ENCODE peak calls at places on chromosomes 5 and 9, in seven cellular contexts. One of them, this sample, is unnamed.

GRCh38 chr5:173823721-173824567 is 64.2 kb upstream of the CPEB4 start:
- DNase-seq in H1: peak; percentile 9
- DNase-seq in K562: no peak
- DNase-seq in HepG2: peak; percentile 98
- DNase-seq in GM12878: no peak
- DNase-seq in endothelial cell of umbilical vein: peak; percentile 2
- DNase-seq in HCT116: no peak
- DNase-seq in this sample: no peak

GRCh38 chr9:107228648-107229047 is 54.4 kb upstream of the RAD23B start:
- DNase-seq in K562: no peak
- DNase-seq in GM12878: no peak
- DNase-seq in H1: no peak
- DNase-seq in endothelial cell of umbilical vein: no peak
- DNase-seq in HepG2: no peak
- DNase-seq in HCT116: no peak
- DNase-seq in this sample: no peak

GRCh38 chr9:2787065-2787464 is 56.8 kb downstream of the PUM3 start:
- DNase-seq in GM12878: no peak
- DNase-seq in endothelial cell of umbilical vein: no peak
- DNase-seq in HepG2: no peak
- DNase-seq in H1: no peak
- DNase-seq in HCT116: no peak
- DNase-seq in K562: no peak
- DNase-seq in this sample: no peak

GRCh38 chr5:40877371-40877988 is 31.8 kb upstream of the C7 start:
- DNase-seq in endothelial cell of umbilical vein: no peak
- DNase-seq in HCT116: peak; percentile 15
- DNase-seq in K562: no peak
- DNase-seq in HepG2: no peak
- DNase-seq in H1: no peak
- DNase-seq in GM12878: no peak
- DNase-seq in this sample: no peak

GRCh38 chr5:1661311-1661710 is 137.6 kb upstream of the LPCAT1 start:
- DNase-seq in K562: no peak
- DNase-seq in HCT116: no peak
- DNase-seq in HepG2: no peak
- DNase-seq in GM12878: no peak
- DNase-seq in H1: no peak
- DNase-seq in endothelial cell of umbilical vein: no peak
- DNase-seq in this sample: no peak

GRCh38 chr9:134662143-134662876 is 20.7 kb downstream of the COL5A1 start:
- DNase-seq in HepG2: no peak
- DNase-seq in GM12878: no peak
- DNase-seq in HCT116: no peak
- DNase-seq in endothelial cell of umbilical vein: no peak
- DNase-seq in K562: no peak
- DNase-seq in H1: no peak
- DNase-seq in this sample: no peak

GRCh38 chr9:113875917-113876805 is at the start of gene ZNF618:
- DNase-seq in endothelial cell of umbilical vein: peak; percentile 42
- DNase-seq in K562: peak; percentile 71
- DNase-seq in HepG2: no peak
- DNase-seq in HCT116: no peak
- DNase-seq in GM12878: no peak
- DNase-seq in H1: no peak
- DNase-seq in this sample: no peak

GRCh38 chr9:34143116-34143515 is 16.6 kb upstream of the DCAF12 start:
- DNase-seq in K562: no peak
- DNase-seq in H1: no peak
- DNase-seq in HCT116: no peak
- DNase-seq in GM12878: no peak
- DNase-seq in HepG2: no peak
- DNase-seq in endothelial cell of umbilical vein: peak; percentile 62
- DNase-seq in this sample: peak; percentile 37

GRCh38 chr5:179263391-179264052 is 81.7 kb downstream of the ADAMTS2 start:
- DNase-seq in endothelial cell of umbilical vein: no peak
- DNase-seq in HepG2: no peak
- DNase-seq in GM12878: no peak
- DNase-seq in H1: no peak
- DNase-seq in K562: no peak
- DNase-seq in HCT116: no peak
- DNase-seq in this sample: no peak

GRCh38 chr9:130872912-130873503 is 23.6 kb downstream of the QRFP start:
- DNase-seq in endothelial cell of umbilical vein: no peak
- DNase-seq in HepG2: peak; percentile 84
- DNase-seq in H1: no peak
- DNase-seq in GM12878: no peak
- DNase-seq in HCT116: no peak
- DNase-seq in K562: peak; percentile 58
- DNase-seq in this sample: no peak

DNA sequence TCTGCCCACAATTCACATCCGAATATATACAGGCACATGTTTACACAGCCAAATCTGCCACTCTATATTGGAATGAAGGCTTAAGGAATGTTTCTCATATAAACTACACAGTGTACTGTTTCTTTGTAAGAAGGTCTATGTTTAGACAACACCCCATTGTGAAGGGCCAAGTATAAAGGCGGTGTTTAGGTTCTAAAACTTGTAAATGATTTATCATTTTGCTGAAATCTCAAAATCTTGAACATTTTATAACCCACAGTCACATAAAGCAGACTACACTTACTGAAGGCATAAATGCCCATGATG is 94.0 kb downstream of the ZNF608 start:
- DNase-seq in endothelial cell of umbilical vein: no peak
- DNase-seq in GM12878: no peak
- DNase-seq in HCT116: no peak
- DNase-seq in K562: no peak
- DNase-seq in H1: no peak
- DNase-seq in HepG2: no peak
- DNase-seq in this sample: no peak
- H3K9ac ChIP-seq in endothelial cell of umbilical vein: peak overlapping the region; percentile 83
- H3K9ac ChIP-seq in GM12878: no peak overlapping the region
- H3K9ac ChIP-seq in HCT116: no peak overlapping the region
- H3K9ac ChIP-seq in K562: no peak overlapping the region
- H3K9ac ChIP-seq in H1: no peak overlapping the region
- H3K9ac ChIP-seq in HepG2: no peak overlapping the region
- H3K9ac ChIP-seq in this sample: no peak overlapping the region

DNA sequence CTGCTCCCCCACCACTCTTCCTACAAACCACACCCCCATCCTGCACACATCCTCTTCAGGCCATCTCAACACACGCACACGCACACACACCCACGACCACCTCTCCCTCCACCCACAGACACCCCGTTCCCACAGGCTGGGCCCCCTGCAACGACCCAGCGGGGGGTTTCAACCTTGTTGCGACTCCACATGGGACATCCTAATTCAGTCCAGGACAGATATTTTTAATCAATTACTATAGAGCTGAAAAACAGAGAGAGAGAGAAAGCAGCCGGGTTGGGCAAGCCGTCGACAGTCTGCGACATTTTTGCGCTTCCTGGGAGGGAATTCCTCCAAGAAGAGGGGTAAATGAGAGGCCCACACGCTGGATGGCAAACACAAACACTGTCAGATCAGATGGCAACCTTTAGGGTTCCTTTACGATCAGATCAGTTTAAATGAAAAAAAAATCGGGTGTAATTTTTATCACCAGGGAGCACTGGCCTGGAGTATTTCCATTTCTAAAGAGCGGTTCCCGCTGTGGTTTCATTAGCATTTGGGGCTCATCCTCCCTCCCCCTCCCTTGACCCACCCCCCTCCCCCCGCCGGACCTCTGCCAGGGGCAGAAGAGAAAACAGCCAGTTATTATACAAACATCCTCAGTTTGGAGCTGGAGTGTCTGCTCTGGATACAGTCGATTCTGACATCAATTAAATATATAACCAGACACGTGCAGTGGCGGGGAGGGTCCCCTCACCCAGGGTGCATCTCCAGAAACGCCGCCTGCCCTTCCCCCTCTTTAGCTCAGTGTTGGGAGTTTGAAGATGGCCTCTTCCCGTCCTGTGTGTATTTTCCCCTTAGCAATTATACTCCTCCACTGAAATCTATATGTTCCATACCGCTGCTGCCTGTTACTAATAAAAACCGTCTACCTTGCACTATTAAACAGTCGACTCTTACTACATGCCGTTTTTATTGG is 2.3 kb upstream of the IRX2 start:
- DNase-seq in H1: no peak
- DNase-seq in HepG2: no peak
- DNase-seq in endothelial cell of umbilical vein: no peak
- DNase-seq in GM12878: no peak
- DNase-seq in K562: no peak
- DNase-seq in HCT116: no peak
- DNase-seq in this sample: peak; percentile 16
- TF ChIP-seq EZH2 in H1: no peak
- TF ChIP-seq EZH2 in HepG2: no peak
- TF ChIP-seq EZH2 in endothelial cell of umbilical vein: peak; percentile 64
- TF ChIP-seq EZH2 in GM12878: no peak
- TF ChIP-seq EZH2 in K562: no peak
- TF ChIP-seq EZH2 in HCT116: no peak
- TF ChIP-seq EZH2 in this sample: no peak

GRCh38 chr9:37464426-37465248 is 613 bp downstream of the ZBTB5 start:
- DNase-seq in GM12878: peak; percentile 30
- DNase-seq in HCT116: no peak
- DNase-seq in K562: no peak
- DNase-seq in HepG2: no peak
- DNase-seq in endothelial cell of umbilical vein: peak; percentile 89
- DNase-seq in H1: no peak
- DNase-seq in this sample: no peak
- TF ChIP-seq POLR2AphosphoS5 in GM12878: peak; percentile 89
- TF ChIP-seq POLR2AphosphoS5 in HCT116: no peak
- TF ChIP-seq POLR2AphosphoS5 in K562: no peak
- TF ChIP-seq POLR2AphosphoS5 in HepG2: no peak
- TF ChIP-seq POLR2AphosphoS5 in endothelial cell of umbilical vein: peak; percentile 24
- TF ChIP-seq POLR2AphosphoS5 in H1: peak; percentile 86
- TF ChIP-seq POLR2AphosphoS5 in this sample: no peak

GRCh38 chr5:170633235-170634041 is 129.6 kb downstream of the KCNIP1 start:
- DNase-seq in H1: no peak
- DNase-seq in endothelial cell of umbilical vein: peak; percentile 83
- DNase-seq in GM12878: peak; percentile 20
- DNase-seq in K562: peak; percentile 69
- DNase-seq in HCT116: peak; percentile 50
- DNase-seq in HepG2: peak; percentile 27
- DNase-seq in this sample: peak; percentile 8
- H3K9ac ChIP-seq in H1: peak overlapping the region; percentile 40
- H3K9ac ChIP-seq in endothelial cell of umbilical vein: peak overlapping the region; percentile 61
- H3K9ac ChIP-seq in GM12878: no peak overlapping the region
- H3K9ac ChIP-seq in K562: no peak overlapping the region
- H3K9ac ChIP-seq in HCT116: peak overlapping the region; percentile 44
- H3K9ac ChIP-seq in HepG2: no peak overlapping the region
- H3K9ac ChIP-seq in this sample: no peak overlapping the region

DNA sequence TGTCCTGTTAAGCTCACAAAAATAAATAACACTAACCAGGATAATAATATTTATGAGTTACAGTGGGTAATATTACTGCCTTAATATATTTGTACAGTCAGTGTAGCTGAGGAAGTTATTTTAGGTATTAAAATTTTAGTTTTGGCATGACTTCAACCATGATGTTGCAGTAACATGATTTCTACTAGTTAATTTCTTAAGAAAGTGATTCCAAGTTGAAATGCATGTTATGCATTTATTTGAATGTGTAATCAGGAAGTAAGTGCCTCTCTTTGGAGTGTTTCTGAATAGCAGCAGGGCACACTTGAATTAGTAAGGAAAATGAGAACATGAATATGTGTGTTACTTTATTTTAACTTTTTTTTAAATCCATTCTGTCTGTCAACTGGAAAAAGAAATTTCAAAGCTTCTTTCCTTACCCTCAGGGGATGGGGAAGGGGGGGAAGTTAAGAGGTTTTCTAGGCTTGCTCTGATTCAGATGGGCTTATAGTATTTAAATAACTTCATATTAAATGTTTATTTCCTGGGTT is 40.3 kb downstream of the CTNNA1 start:
- DNase-seq in endothelial cell of umbilical vein: no peak
- DNase-seq in HepG2: no peak
- DNase-seq in H1: no peak
- DNase-seq in K562: no peak
- DNase-seq in GM12878: no peak
- DNase-seq in HCT116: no peak
- DNase-seq in this sample: peak; percentile 99
- TF ChIP-seq EZH2 in endothelial cell of umbilical vein: no peak
- TF ChIP-seq EZH2 in HepG2: no peak
- TF ChIP-seq EZH2 in H1: no peak
- TF ChIP-seq EZH2 in K562: no peak
- TF ChIP-seq EZH2 in GM12878: no peak
- TF ChIP-seq EZH2 in HCT116: no peak
- TF ChIP-seq EZH2 in this sample: no peak

DNA sequence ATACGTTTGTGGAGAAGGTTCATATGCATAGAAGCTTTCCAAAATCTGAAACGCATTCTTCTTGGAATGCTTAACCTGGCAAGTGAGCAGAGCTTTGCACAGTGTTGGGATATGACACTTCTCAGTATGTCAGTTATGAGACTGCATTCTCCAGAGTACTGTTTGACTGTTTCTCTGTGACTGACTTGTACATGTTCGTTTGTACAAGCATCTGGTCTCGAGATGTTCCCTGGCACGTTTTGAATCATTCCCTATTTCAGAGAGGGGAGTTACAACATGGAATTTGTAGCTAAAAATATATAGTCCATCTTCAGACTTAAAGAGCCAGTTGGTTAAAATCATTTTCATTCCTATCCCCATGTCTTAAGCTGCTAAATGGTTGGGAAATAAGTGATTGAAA is 272.4 kb downstream of the ARRDC3 start:
- DNase-seq in HCT116: no peak
- DNase-seq in H1: no peak
- DNase-seq in HepG2: no peak
- DNase-seq in K562: no peak
- DNase-seq in GM12878: no peak
- DNase-seq in endothelial cell of umbilical vein: no peak
- DNase-seq in this sample: no peak
- TF ChIP-seq POLR2AphosphoS5 in HCT116: no peak
- TF ChIP-seq POLR2AphosphoS5 in H1: no peak
- TF ChIP-seq POLR2AphosphoS5 in HepG2: no peak
- TF ChIP-seq POLR2AphosphoS5 in K562: no peak
- TF ChIP-seq POLR2AphosphoS5 in GM12878: no peak
- TF ChIP-seq POLR2AphosphoS5 in endothelial cell of umbilical vein: no peak
- TF ChIP-seq POLR2AphosphoS5 in this sample: no peak

DNA sequence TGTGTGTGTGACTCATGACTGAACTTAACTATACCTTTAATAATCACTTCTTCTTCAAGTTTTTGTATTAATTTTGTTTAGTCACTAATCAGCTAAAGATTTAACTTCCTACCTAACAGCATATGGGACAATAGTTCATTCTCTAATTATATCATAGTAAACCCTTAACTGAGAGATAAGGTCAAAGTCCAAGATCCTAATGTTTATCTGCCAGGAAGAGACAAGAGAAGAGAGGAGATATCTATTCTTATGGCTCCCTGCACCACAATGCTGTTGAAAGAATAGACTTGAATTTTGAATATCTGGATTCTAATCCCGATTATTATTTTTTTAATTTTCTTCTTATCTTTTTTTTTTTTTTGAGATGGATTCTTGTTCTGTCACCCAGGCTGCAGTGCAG is 28.1 kb downstream of the FREM1 start:
- DNase-seq in H1: no peak
- DNase-seq in HepG2: peak; percentile 66
- DNase-seq in HCT116: no peak
- DNase-seq in GM12878: no peak
- DNase-seq in K562: no peak
- DNase-seq in endothelial cell of umbilical vein: no peak
- DNase-seq in this sample: no peak
- H3K9ac ChIP-seq in H1: no peak overlapping the region
- H3K9ac ChIP-seq in HepG2: no peak overlapping the region
- H3K9ac ChIP-seq in HCT116: no peak overlapping the region
- H3K9ac ChIP-seq in GM12878: no peak overlapping the region
- H3K9ac ChIP-seq in K562: no peak overlapping the region
- H3K9ac ChIP-seq in endothelial cell of umbilical vein: no peak overlapping the region
- H3K9ac ChIP-seq in this sample: no peak overlapping the region

This sample was measured in SK-N-MC.